ENCODE peak calls at places on chromosomes 13 and 19, in four cellular contexts. G, C, I and T are unnamed samples.

GRCh38 chr13:51328488-51328887 is 11.0 kb upstream of the SERPINE3 start:
- DNase-seq in I (no peak), G (no peak), C (no peak), T (no peak)

GRCh38 chr19:35995655-35995993 is 636 bp downstream of the SDHAF1 start:
- DNase-seq in G (peak; percentile 74), C (peak; percentile 34), I (no peak), T (peak; percentile 79)

GRCh38 chr19:33740811-33741396 is 55.8 kb upstream of the KCTD15 start:
- DNase-seq in I (peak; percentile 5), C (peak; percentile 32), G (peak; percentile 54), T (no peak)

GRCh38 chr13:41697578-41697977 is 240.2 kb downstream of the RGCC start:
- DNase-seq in I (no peak), G (no peak), C (no peak), T (no peak)

GRCh38 chr19:45471116-45471865 is 3.5 kb downstream of the FOSB start:
- DNase-seq in I (no peak), G (no peak), C (no peak), T (no peak)

GRCh38 chr19:42271045-42271419 is 2.0 kb downstream of the CIC start:
- DNase-seq in I (no peak), C (no peak), G (no peak), T (no peak)

GRCh38 chr13:114146629-114147028 is 14.2 kb upstream of the RASA3 start:
- DNase-seq in G (no peak), I (no peak), C (no peak), T (no peak)

GRCh38 chr13:99237981-99238662 is 20.1 kb downstream of the GPR18 start:
- DNase-seq in G (no peak), I (no peak), C (no peak), T (no peak)

GRCh38 chr19:1748115-1748702 is 5.1 kb upstream of the ONECUT3 start:
- DNase-seq in C (no peak), G (peak; percentile 82), I (no peak), T (peak; percentile 78)

GRCh38 chr19:48887861-48888612 is 10.5 kb downstream of the TULP2 start:
- DNase-seq in C (no peak), G (no peak), I (no peak), T (no peak)

GRCh38 chr19:7729211-7729610 is 2.7 kb downstream of the CLEC4G start:
- DNase-seq in G (peak; percentile 69), C (no peak), I (no peak), T (peak; percentile 46)

GRCh38 chr13:75372517-75372916 is 109.5 kb downstream of the TBC1D4 start:
- DNase-seq in I (peak; percentile 51), G (peak; percentile 39), C (peak; percentile 69), T (no peak)

GRCh38 chr19:1107655-1108261 is 4.0 kb downstream of the GPX4 start:
- DNase-seq in I (no peak), G (no peak), C (no peak), T (no peak)

GRCh38 chr19:743168-743687 is 7.7 kb upstream of the MISP start:
- DNase-seq in C (no peak), G (no peak), I (no peak), T (no peak)

GRCh38 chr13:111121421-111121820 is 6.3 kb downstream of the ARHGEF7 start:
- DNase-seq in I (no peak), C (no peak), G (no peak), T (no peak)

GRCh38 chr13:28792992-28793391 is 27.1 kb upstream of the MTUS2 start:
- DNase-seq in G (no peak), I (no peak), C (peak; percentile 76), T (no peak)

GRCh38 chr13:105008606-105009005 is 1526.9 kb downstream of the EFNB2 start:
- DNase-seq in I (no peak), G (no peak), C (no peak), T (no peak)

GRCh38 chr13:109145631-109146030 is 516.2 kb downstream of the MYO16 start:
- DNase-seq in C (peak; percentile 83), G (peak; percentile 74), I (peak; percentile 71), T (peak; percentile 59)

GRCh38 chr19:12782424-12783225 is 7.3 kb upstream of the HOOK2 start:
- DNase-seq in I (no peak), C (peak; percentile 90), G (peak; percentile 86), T (peak; percentile 86)

GRCh38 chr13:65940720-65941119 is 1289.4 kb downstream of the PCDH9 start:
- DNase-seq in C (no peak), I (no peak), G (no peak), T (no peak)

GRCh38 chr13:75368167-75368566 is 113.8 kb downstream of the TBC1D4 start:
- DNase-seq in C (peak; percentile 70), I (peak; percentile 54), G (no peak), T (no peak)

GRCh38 chr19:15780595-15781418 is 6.7 kb upstream of the OR10H5 start:
- DNase-seq in G (no peak), I (no peak), C (no peak), T (no peak)

GRCh38 chr13:27919934-27920676 is at the start of gene PDX1:
- DNase-seq in C (no peak), G (no peak), I (no peak), T (peak; percentile 33)

GRCh38 chr19:54190942-54191670 is at the start of gene TSEN34:
- DNase-seq in G (peak; percentile 89), C (peak; percentile 88), I (no peak), T (peak; percentile 86)

GRCh38 chr19:2782357-2782935 is 627 bp downstream of the SGTA start:
- DNase-seq in C (peak; percentile 7), I (no peak), G (no peak), T (no peak)

DNA sequence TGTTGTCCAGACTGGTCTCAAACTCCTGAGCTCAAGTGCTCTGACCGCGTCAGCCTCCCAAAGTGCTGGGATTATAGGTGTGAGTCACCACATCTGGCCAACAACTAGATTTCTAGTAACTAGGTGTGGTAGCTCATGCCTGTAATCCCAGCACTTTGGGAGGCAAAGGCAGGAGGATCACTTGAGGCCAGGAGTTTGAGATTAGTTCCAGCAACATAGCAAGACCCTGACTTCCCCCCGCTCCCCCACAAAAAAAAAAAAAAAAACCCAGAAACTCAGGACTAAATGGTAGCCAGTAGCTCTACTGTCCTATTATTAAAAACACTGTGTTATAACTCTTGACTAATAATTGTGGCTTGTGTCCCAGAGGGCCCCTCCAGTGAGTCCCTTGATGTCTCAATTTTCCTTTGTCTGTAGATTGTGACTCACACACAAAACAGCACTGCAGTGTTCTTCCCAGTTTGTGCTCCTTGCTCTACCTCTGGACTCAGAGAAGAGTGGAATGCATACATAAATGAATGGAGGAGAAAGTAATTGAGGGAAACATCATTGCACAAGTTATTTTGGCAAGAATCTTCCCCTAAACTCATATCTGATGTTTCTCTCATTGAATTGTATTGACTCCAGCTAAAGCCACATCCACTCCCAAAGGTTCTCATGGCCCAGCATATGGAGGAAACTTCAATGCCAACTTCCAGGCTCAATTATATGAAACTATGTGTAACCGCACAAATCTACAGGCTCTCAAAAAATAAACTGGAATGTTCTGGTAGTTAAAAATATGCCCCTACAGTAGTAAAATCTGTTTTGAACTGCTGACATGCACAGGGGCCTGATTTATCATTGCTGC is 8.8 kb downstream of the TPT1 start:
- DNase-seq in C (peak; percentile 90), I (peak; percentile 85), G (no peak), T (no peak)
- TF ChIP-seq CTCF in C (no peak), I (no peak), G (no peak), T (no peak)

GRCh38 chr19:13860679-13861391 is 16.1 kb upstream of the NANOS3 start:
- DNase-seq in I (no peak), G (no peak), C (no peak), T (no peak)

GRCh38 chr19:13856530-13856929 is 20.4 kb upstream of the NANOS3 start:
- DNase-seq in I (no peak), C (no peak), G (no peak), T (no peak)

GRCh38 chr19:13861392-13861713 is 15.6 kb upstream of the NANOS3 start:
- DNase-seq in C (peak; percentile 34), G (peak; percentile 62), I (no peak), T (peak; percentile 67)

GRCh38 chr19:13861714-13862531 is 15.0 kb upstream of the NANOS3 start:
- DNase-seq in G (peak; percentile 94), C (peak; percentile 94), I (peak; percentile 78), T (peak; percentile 91)

GRCh38 chr19:13859361-13859880 is 17.5 kb upstream of the NANOS3 start:
- DNase-seq in G (no peak), I (no peak), C (peak; percentile 36), T (no peak)
- TF ChIP-seq CTCF in G (no peak), I (no peak), C (no peak), T (no peak)

GRCh38 chr13:80850771-80851170 is 509.8 kb upstream of the SPRY2 start:
- DNase-seq in I (no peak), C (no peak), G (no peak), T (no peak)
- TF ChIP-seq CTCF in I (no peak), C (no peak), G (no peak), T (no peak)

GRCh38 chr19:5319516-5319915 is 21.1 kb downstream of the PTPRS start:
- DNase-seq in I (no peak), G (no peak), C (no peak), T (no peak)

GRCh38 chr19:5323475-5323811 is 17.2 kb downstream of the PTPRS start:
- DNase-seq in C (no peak), G (no peak), I (no peak), T (no peak)

GRCh38 chr19:5324947-5325346 is 15.7 kb downstream of the PTPRS start:
- DNase-seq in G (no peak), C (no peak), I (no peak), T (no peak)

GRCh38 chr19:5321066-5321642 is 19.5 kb downstream of the PTPRS start:
- DNase-seq in C (no peak), G (no peak), I (no peak), T (no peak)

GRCh38 chr19:5321851-5322681 is 18.5 kb downstream of the PTPRS start:
- DNase-seq in C (no peak), I (no peak), G (peak; percentile 87), T (peak; percentile 89)
- TF ChIP-seq CTCF in C (no peak), I (no peak), G (no peak), T (peak; percentile 67)

GRCh38 chr13:39777527-39778061 is 122.1 kb downstream of the COG6 start:
- DNase-seq in I (peak; percentile 94), G (no peak), C (peak; percentile 86), T (no peak)
- TF ChIP-seq CTCF in I (peak; percentile 58), G (peak; percentile 25), C (peak; percentile 46), T (peak; percentile 12)

DNA sequence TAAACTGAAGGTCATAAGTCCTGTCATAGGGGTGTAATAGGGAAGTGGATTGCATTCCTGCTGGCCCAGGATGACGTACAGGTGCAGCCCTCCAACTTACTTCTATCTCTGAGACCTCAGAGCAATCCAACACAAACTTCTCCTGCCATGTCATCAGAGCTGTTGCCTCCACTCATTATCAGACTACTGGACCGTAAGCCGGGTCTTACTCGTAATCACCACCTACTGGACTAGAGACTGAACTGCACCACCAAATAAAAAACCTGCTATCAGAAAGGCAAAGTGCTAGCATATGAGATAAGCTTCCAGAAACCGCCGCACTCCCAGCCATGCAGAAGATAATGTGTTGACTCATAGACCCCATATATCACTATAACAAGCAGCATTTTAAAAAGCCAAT is 102.1 kb downstream of the SLITRK1 start:
- DNase-seq in C (no peak), I (peak; percentile 47), G (peak; percentile 2), T (no peak)
- TF ChIP-seq CTCF in C (peak; percentile 5), I (peak; percentile 65), G (no peak), T (peak; percentile 50)